ENCODE peak calls at places on chromosomes 13 and 19, in four cellular contexts. One of them, this sample, is unnamed.

GRCh38 chr19:43639507-43640423 is at the start of gene CADM4:
- DNase-seq in left lung: peak; percentile 81
- DNase-seq in HFFc6: no peak
- DNase-seq in lower leg skin: no peak
- DNase-seq in this sample: peak; percentile 49

GRCh38 chr13:49954674-49955455 is 18.7 kb upstream of the SPRYD7 start:
- DNase-seq in HFFc6: peak; percentile 2
- DNase-seq in left lung: no peak
- DNase-seq in lower leg skin: no peak
- DNase-seq in this sample: no peak

GRCh38 chr19:23787106-23787505 is 28.4 kb upstream of the ZNF681 start:
- DNase-seq in lower leg skin: no peak
- DNase-seq in left lung: no peak
- DNase-seq in HFFc6: peak; percentile 33
- DNase-seq in this sample: no peak

GRCh38 chr13:99870541-99870940 is 101.0 kb downstream of the ZIC5 start:
- DNase-seq in lower leg skin: no peak
- DNase-seq in HFFc6: no peak
- DNase-seq in left lung: no peak
- DNase-seq in this sample: no peak

GRCh38 chr13:89267734-89268133 is 1596.6 kb downstream of the SLITRK5 start:
- DNase-seq in lower leg skin: no peak
- DNase-seq in left lung: no peak
- DNase-seq in HFFc6: no peak
- DNase-seq in this sample: no peak

GRCh38 chr19:19226204-19226603 is 14.4 kb downstream of the NCAN start:
- DNase-seq in lower leg skin: no peak
- DNase-seq in HFFc6: no peak
- DNase-seq in left lung: peak; percentile 23
- DNase-seq in this sample: no peak

GRCh38 chr19:31356587-31357314 is 7.5 kb upstream of the TSHZ3 start:
- DNase-seq in left lung: peak; percentile 91
- DNase-seq in HFFc6: no peak
- DNase-seq in lower leg skin: no peak
- DNase-seq in this sample: no peak

GRCh38 chr13:40433577-40433976 is 232.9 kb downstream of the FOXO1 start:
- DNase-seq in HFFc6: no peak
- DNase-seq in lower leg skin: no peak
- DNase-seq in left lung: no peak
- DNase-seq in this sample: no peak

GRCh38 chr19:3538965-3539742 is at the start of gene TEKTIP1:
- DNase-seq in left lung: no peak
- DNase-seq in HFFc6: no peak
- DNase-seq in lower leg skin: no peak
- DNase-seq in this sample: no peak

GRCh38 chr19:11338569-11339253 is 746 bp downstream of the RAB3D start:
- DNase-seq in HFFc6: no peak
- DNase-seq in left lung: no peak
- DNase-seq in lower leg skin: no peak
- DNase-seq in this sample: no peak

GRCh38 chr13:43934273-43934672 is 54.6 kb downstream of the LACC1 start:
- DNase-seq in left lung: no peak
- DNase-seq in HFFc6: no peak
- DNase-seq in lower leg skin: no peak
- DNase-seq in this sample: no peak

GRCh38 chr19:3518231-3518630 is 12.1 kb downstream of the FZR1 start:
- DNase-seq in HFFc6: no peak
- DNase-seq in left lung: no peak
- DNase-seq in lower leg skin: no peak
- DNase-seq in this sample: no peak

GRCh38 chr13:97030705-97031452 is 36.6 kb upstream of the OXGR1 start:
- DNase-seq in lower leg skin: no peak
- DNase-seq in left lung: no peak
- DNase-seq in HFFc6: peak; percentile 37
- DNase-seq in this sample: no peak

GRCh38 chr13:100176781-100177389 is 88.0 kb downstream of the PCCA start:
- DNase-seq in lower leg skin: no peak
- DNase-seq in left lung: no peak
- DNase-seq in HFFc6: no peak
- DNase-seq in this sample: no peak

GRCh38 chr13:28268800-28269223 is 130.5 kb downstream of the PAN3 start:
- DNase-seq in left lung: no peak
- DNase-seq in lower leg skin: no peak
- DNase-seq in HFFc6: no peak
- DNase-seq in this sample: no peak
- TF ChIP-seq CTCF in left lung: no peak
- TF ChIP-seq CTCF in lower leg skin: no peak
- TF ChIP-seq CTCF in HFFc6: no peak
- TF ChIP-seq CTCF in this sample: no peak

GRCh38 chr19:29393915-29394460 is 131.8 kb upstream of the VSTM2B start:
- DNase-seq in HFFc6: no peak
- DNase-seq in left lung: no peak
- DNase-seq in lower leg skin: no peak
- DNase-seq in this sample: no peak
- TF ChIP-seq CTCF in HFFc6: no peak
- TF ChIP-seq CTCF in left lung: no peak
- TF ChIP-seq CTCF in lower leg skin: no peak
- TF ChIP-seq CTCF in this sample: no peak

GRCh38 chr13:33817843-33818661 is at the start of gene RFC3:
- DNase-seq in left lung: peak; percentile 95
- DNase-seq in lower leg skin: peak; percentile 98
- DNase-seq in HFFc6: peak; percentile 91
- DNase-seq in this sample: peak; percentile 84
- TF ChIP-seq CTCF in left lung: no peak
- TF ChIP-seq CTCF in lower leg skin: no peak
- TF ChIP-seq CTCF in HFFc6: no peak
- TF ChIP-seq CTCF in this sample: no peak

DNA sequence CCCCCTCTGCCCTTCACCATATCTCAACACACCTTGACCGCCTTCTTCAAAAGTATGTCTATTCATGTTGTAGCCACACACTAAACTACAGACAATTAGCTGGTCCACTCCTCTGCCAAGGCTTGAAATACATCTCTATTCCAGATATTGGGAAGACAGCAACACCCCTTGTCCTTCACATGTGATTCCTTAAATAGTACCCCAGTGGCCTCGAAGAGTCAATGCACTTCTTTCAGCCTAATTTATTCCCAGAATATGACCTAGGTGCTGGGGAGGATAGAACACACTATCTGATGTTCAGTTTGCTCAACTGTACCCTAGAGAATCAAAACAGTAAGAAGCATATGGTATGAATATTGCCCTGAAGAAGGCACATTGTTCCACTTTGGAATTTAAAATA is 82.4 kb upstream of the DACH1 start:
- DNase-seq in left lung: no peak
- DNase-seq in HFFc6: no peak
- DNase-seq in lower leg skin: no peak
- DNase-seq in this sample: no peak
- TF ChIP-seq CTCF in left lung: no peak
- TF ChIP-seq CTCF in HFFc6: no peak
- TF ChIP-seq CTCF in lower leg skin: no peak
- TF ChIP-seq CTCF in this sample: no peak

GRCh38 chr13:95298169-95298940 is 2.9 kb downstream of the ABCC4 start:
- DNase-seq in HFFc6: no peak
- DNase-seq in lower leg skin: no peak
- DNase-seq in left lung: no peak
- DNase-seq in this sample: no peak

GRCh38 chr13:95295026-95295425 is 6.2 kb downstream of the ABCC4 start:
- DNase-seq in lower leg skin: no peak
- DNase-seq in HFFc6: no peak
- DNase-seq in left lung: no peak
- DNase-seq in this sample: no peak

GRCh38 chr13:95292622-95293021 is 8.6 kb downstream of the ABCC4 start:
- DNase-seq in lower leg skin: no peak
- DNase-seq in left lung: no peak
- DNase-seq in HFFc6: no peak
- DNase-seq in this sample: no peak

GRCh38 chr13:95298971-95299627 is 2.2 kb downstream of the ABCC4 start:
- DNase-seq in HFFc6: peak; percentile 59
- DNase-seq in left lung: no peak
- DNase-seq in lower leg skin: no peak
- DNase-seq in this sample: no peak

DNA sequence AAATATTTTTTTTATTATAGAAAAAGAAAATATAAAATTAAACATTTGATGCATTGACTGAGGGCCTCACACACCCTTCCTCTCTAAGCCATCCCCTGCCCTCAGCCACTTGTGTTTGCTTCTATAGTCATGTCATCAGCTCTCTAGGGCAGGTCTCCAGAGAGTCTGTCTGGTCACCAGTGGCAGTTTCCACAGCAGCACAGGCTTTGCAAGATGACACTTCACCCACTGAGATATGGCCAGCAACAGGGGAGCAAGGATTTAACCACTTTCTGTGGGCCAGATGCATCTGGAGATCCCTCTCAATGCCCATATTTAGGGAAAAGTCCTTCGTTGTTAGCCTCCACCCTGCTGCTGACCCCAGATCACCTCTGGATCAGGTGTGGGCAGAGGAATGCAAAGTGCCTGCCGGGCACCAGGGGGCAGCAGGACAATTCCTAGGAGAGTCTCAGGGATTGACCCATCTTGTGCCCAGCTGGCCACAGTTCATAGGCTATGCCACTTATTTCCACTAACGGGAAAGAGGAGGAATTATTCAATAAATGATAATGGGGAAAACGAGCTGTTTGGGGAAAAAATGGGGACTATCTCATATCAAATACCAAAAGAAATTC is 4.8 kb downstream of the ABCC4 start:
- DNase-seq in lower leg skin: no peak
- DNase-seq in left lung: no peak
- DNase-seq in HFFc6: no peak
- DNase-seq in this sample: no peak
- TF ChIP-seq CTCF in lower leg skin: no peak
- TF ChIP-seq CTCF in left lung: peak; percentile 50
- TF ChIP-seq CTCF in HFFc6: peak; percentile 78
- TF ChIP-seq CTCF in this sample: no peak